ENCODE peak calls at places on chromosomes 13 and 19, in four cellular contexts. J, B, F and S are unnamed samples.

GRCh38 chr13:85588359-85588758 is 210.9 kb downstream of the SLITRK6 start:
- DNase-seq in F (no peak), B (no peak), J (no peak), S (no peak)

GRCh38 chr13:49859568-49859967 is 67.1 kb upstream of the KPNA3 start:
- DNase-seq in F (no peak), B (no peak), J (no peak), S (no peak)

GRCh38 chr19:47779524-47780214 is 1.2 kb downstream of the SELENOW start:
- DNase-seq in F (no peak), B (peak; percentile 73), J (no peak), S (peak; percentile 77)

GRCh38 chr13:112907916-112908315 is 61.1 kb upstream of the MCF2L start:
- DNase-seq in B (no peak), J (no peak), F (no peak), S (no peak)

GRCh38 chr13:73702419-73703071 is 431.7 kb downstream of the KLF12 start:
- DNase-seq in B (no peak), J (peak; percentile 30), F (no peak), S (no peak)

GRCh38 chr19:49555600-49556411 is 24.6 kb downstream of the NOSIP start:
- DNase-seq in J (peak; percentile 85), F (no peak), B (peak; percentile 68), S (peak; percentile 64)

GRCh38 chr19:5967571-5967970 is 10.4 kb downstream of the RANBP3 start:
- DNase-seq in J (no peak), F (no peak), B (no peak), S (peak; percentile 23)

GRCh38 chr13:95298971-95299627 is 2.2 kb downstream of the ABCC4 start:
- DNase-seq in J (no peak), B (no peak), F (no peak), S (no peak)

GRCh38 chr19:54653181-54653809 is 9.5 kb upstream of the LILRB4 start:
- DNase-seq in F (no peak), B (no peak), J (no peak), S (no peak)

GRCh38 chr13:105814219-105814901 is 721.1 kb downstream of the EFNB2 start:
- DNase-seq in J (no peak), B (no peak), F (no peak), S (no peak)

GRCh38 chr19:51002542-51003311 is 1.3 kb upstream of the KLK8 start:
- DNase-seq in F (no peak), B (no peak), J (no peak), S (no peak)

GRCh38 chr13:73230714-73231113 is 171.9 kb downstream of the KLF5 start:
- DNase-seq in F (no peak), B (no peak), J (peak; percentile 40), S (no peak)

GRCh38 chr13:21060063-21060826 is 1.1 kb downstream of the LATS2 start:
- DNase-seq in B (peak; percentile 64), F (no peak), J (no peak), S (peak; percentile 88)

GRCh38 chr13:68304287-68304893 is 1074.3 kb upstream of the PCDH9 start:
- DNase-seq in B (no peak), J (no peak), F (no peak), S (no peak)

GRCh38 chr19:44992336-44993163 is 8.7 kb upstream of the RELB start:
- DNase-seq in F (no peak), B (no peak), J (no peak), S (no peak)

GRCh38 chr19:800360-801029 is 3.2 kb downstream of the PTBP1 start:
- DNase-seq in F (no peak), J (no peak), B (no peak), S (no peak)

GRCh38 chr19:8392017-8392591 is 1.9 kb downstream of the RAB11B start:
- DNase-seq in J (no peak), F (no peak), B (no peak), S (no peak)

DNA sequence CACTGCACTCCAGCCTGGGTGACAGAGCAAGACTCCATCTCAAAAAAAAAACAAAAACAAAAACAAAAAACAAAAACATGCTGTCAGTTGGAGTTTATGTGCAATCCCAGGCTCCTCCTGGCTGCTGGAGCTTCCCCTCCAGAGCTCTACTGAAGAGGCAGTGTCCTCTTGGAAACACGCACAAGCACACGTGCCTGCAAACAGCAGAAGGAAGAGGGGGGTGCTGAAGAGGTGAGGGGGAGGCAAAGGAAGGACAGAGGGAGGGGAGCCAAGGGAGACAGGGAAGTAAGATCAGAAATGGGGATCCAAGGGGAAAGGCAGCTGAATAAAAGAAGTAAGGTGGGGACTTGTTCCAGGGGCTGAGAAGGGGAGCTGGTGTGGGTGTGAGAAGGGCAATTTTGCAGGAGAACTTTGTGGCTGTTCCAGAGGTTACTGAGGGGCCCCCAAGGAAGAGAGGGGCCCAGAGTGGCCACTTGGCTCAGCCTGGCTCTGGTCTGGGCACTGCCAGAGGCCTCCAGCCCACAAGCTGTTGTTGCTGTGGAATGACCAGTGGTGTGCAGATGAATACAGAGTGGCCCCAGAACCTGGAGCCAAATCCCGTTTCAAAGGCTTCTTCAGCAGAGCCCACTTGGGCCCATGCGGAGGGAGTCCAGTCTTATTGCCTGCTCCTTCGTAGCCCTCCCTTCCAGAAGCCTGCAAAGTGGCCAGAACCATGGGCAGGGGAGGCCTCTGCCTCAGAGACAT is 34.4 kb downstream of the LYL1 start:
- DNase-seq in F (no peak), B (peak; percentile 59), J (no peak), S (no peak)
- H3K27ac ChIP-seq in F (peak overlapping the region; percentile 91), B (peak overlapping the region; percentile 53), J (no peak overlapping the region), S (no peak overlapping the region)

GRCh38 chr19:16204005-16204294 is 6.2 kb downstream of the AP1M1 start:
- DNase-seq in J (no peak), F (no peak), B (no peak), S (no peak)
- H3K4me1 ChIP-seq in J (peaks cover 89% of the 10 kb centered on the region), F (no peaks in the 10 kb centered on the region), B (peaks cover 8% of the 10 kb centered on the region), S (no peaks in the 10 kb centered on the region)

GRCh38 chr13:59663707-59664106 is 500.0 kb downstream of the DIAPH3 start:
- DNase-seq in F (no peak), B (no peak), J (no peak), S (no peak)
- H3K27ac ChIP-seq in F (no peak overlapping the region), B (no peak overlapping the region), J (no peak overlapping the region), S (no peak overlapping the region)

DNA sequence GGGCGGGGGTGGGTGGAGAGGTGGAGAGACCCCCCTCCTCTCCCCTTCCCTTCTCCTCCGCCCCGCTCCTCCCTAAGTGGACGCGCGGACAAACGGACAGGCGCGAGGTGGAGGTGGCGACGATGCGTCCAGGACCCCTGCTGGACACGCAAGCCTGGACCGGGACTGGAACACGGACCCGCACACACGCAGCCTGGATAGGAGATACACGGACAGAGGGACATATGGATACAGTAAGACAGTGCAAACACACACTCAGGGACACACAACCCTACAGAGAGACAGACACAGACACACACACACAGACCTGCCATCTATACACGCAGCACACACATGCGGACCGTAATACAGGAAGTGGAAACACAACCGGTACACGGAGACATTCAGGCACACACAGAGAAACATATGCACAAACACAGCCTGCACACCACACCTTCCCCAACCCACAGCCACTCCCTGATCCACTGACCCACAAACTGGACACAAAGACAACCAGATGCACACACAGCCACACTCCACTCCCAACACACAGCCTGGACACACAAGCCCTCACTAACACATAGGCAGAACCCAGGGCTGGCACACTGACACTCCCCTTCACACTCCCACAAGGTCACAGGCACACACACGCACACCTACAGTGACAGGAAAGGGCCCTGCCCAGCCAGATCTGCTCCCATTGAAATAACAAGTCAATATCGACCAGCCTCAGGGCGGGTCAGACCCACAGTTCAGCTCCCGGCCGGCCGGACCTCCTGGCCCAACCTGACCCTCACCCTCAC is 696 bp upstream of the ERFL start:
- DNase-seq in J (peak; percentile 65), F (no peak), B (no peak), S (no peak)
- H3K4me1 ChIP-seq in J (peaks cover 29% of the 10 kb centered on the region), F (no peaks in the 10 kb centered on the region), B (peaks cover 11% of the 10 kb centered on the region), S (no peaks in the 10 kb centered on the region)

GRCh38 chr19:19873381-19873780 is 7.7 kb downstream of the ZNF253 start:
- DNase-seq in J (no peak), F (no peak), B (no peak), S (no peak)
- H3K27ac ChIP-seq in J (no peak overlapping the region), F (no peak overlapping the region), B (no peak overlapping the region), S (no peak overlapping the region)

GRCh38 chr13:46171739-46172138 is 10.2 kb downstream of the LCP1 start:
- DNase-seq in F (no peak), B (no peak), J (no peak), S (no peak)
- H3K4me1 ChIP-seq in F (no peaks in the 10 kb centered on the region), B (no peaks in the 10 kb centered on the region), J (peaks cover 99% of the 10 kb centered on the region), S (no peaks in the 10 kb centered on the region)

GRCh38 chr13:43682698-43683097 is 104.1 kb downstream of the ENOX1 start:
- DNase-seq in B (no peak), J (no peak), F (no peak), S (no peak)
- H3K27ac ChIP-seq in B (no peak overlapping the region), J (no peak overlapping the region), F (no peak overlapping the region), S (no peak overlapping the region)

DNA sequence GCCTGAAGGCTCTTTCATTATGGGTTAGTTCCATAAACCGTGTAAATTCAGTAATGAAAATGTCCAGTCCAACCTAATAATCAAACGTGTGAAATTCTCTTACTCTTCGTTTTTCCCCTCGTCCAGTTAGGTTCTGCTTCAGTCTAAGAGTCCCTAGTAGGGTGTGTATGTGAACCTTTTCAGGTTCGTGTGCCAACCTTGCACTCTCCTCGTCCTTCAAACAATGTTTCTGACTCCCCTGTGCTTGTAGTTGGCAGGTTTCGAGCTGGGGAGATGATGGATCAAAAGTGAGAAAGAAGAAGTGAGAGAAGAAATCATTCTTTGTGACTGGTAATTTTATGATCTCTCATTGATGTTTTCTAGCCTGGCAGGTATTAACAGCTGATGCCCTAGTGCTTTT is 366.1 kb downstream of the GPC5 start:
- DNase-seq in B (no peak), F (no peak), J (no peak), S (no peak)
- H3K4me1 ChIP-seq in B (no peaks in the 10 kb centered on the region), F (no peaks in the 10 kb centered on the region), J (no peaks in the 10 kb centered on the region), S (no peaks in the 10 kb centered on the region)